ENCODE peak calls at places on chromosomes 11 and 22, in five cellular contexts. One of them, this sample, is unnamed.

GRCh38 chr11:76263166-76263565 is 56.9 kb upstream of the WNT11 start:
- DNase-seq in brain microvascular endothelial cell: no peak
- DNase-seq in pancreas: no peak
- DNase-seq in fibroblast of lung: no peak
- DNase-seq in body of pancreas: no peak
- DNase-seq in this sample: no peak

GRCh38 chr11:22169833-22170232 is 23.1 kb upstream of the ANO5 start:
- DNase-seq in brain microvascular endothelial cell: no peak
- DNase-seq in pancreas: no peak
- DNase-seq in fibroblast of lung: peak
- DNase-seq in body of pancreas: no peak
- DNase-seq in this sample: no peak

GRCh38 chr11:59076876-59077571 is 9.1 kb upstream of the GLYATL1B start:
- DNase-seq in brain microvascular endothelial cell: no peak
- DNase-seq in pancreas: no peak
- DNase-seq in fibroblast of lung: no peak
- DNase-seq in body of pancreas: no peak
- DNase-seq in this sample: no peak

GRCh38 chr22:35425546-35425945 is 25.6 kb downstream of the MCM5 start:
- DNase-seq in brain microvascular endothelial cell: no peak
- DNase-seq in pancreas: no peak
- DNase-seq in fibroblast of lung: no peak
- DNase-seq in body of pancreas: no peak
- DNase-seq in this sample: no peak

GRCh38 chr11:3929232-3929631 is 73.8 kb downstream of the STIM1 start:
- DNase-seq in brain microvascular endothelial cell: no peak
- DNase-seq in pancreas: peak
- DNase-seq in fibroblast of lung: peak
- DNase-seq in body of pancreas: peak
- DNase-seq in this sample: no peak

GRCh38 chr11:62611705-62612365 is 740 bp downstream of the EML3 start:
- DNase-seq in brain microvascular endothelial cell: no peak
- DNase-seq in pancreas: peak
- DNase-seq in fibroblast of lung: peak
- DNase-seq in body of pancreas: peak
- DNase-seq in this sample: peak

GRCh38 chr11:112161012-112161411 is 2.9 kb downstream of the IL18 start:
- DNase-seq in brain microvascular endothelial cell: no peak
- DNase-seq in pancreas: no peak
- DNase-seq in fibroblast of lung: no peak
- DNase-seq in body of pancreas: no peak
- DNase-seq in this sample: no peak

GRCh38 chr22:37431811-37432707 is 4.8 kb upstream of the ELFN2 start:
- DNase-seq in brain microvascular endothelial cell: peak
- DNase-seq in pancreas: no peak
- DNase-seq in fibroblast of lung: peak
- DNase-seq in body of pancreas: no peak
- DNase-seq in this sample: no peak

GRCh38 chr11:62295504-62295903 is 3.4 kb downstream of the SCGB1D4 start:
- DNase-seq in brain microvascular endothelial cell: peak
- DNase-seq in pancreas: no peak
- DNase-seq in fibroblast of lung: peak
- DNase-seq in body of pancreas: no peak
- DNase-seq in this sample: peak

GRCh38 chr11:93738647-93739081 is 2.6 kb downstream of the TAF1D start:
- DNase-seq in brain microvascular endothelial cell: no peak
- DNase-seq in pancreas: no peak
- DNase-seq in fibroblast of lung: peak
- DNase-seq in body of pancreas: no peak
- DNase-seq in this sample: no peak

GRCh38 chr22:46366801-46367706 is 31.5 kb downstream of the TRMU start:
- DNase-seq in brain microvascular endothelial cell: no peak
- DNase-seq in pancreas: peak
- DNase-seq in fibroblast of lung: no peak
- DNase-seq in body of pancreas: no peak
- DNase-seq in this sample: no peak

GRCh38 chr11:47668665-47669064 is 26.3 kb upstream of the MTCH2 start:
- DNase-seq in brain microvascular endothelial cell: no peak
- DNase-seq in pancreas: no peak
- DNase-seq in fibroblast of lung: no peak
- DNase-seq in body of pancreas: no peak
- DNase-seq in this sample: no peak

GRCh38 chr11:64251722-64251985 is 324 bp downstream of the PLCB3 start:
- DNase-seq in brain microvascular endothelial cell: peak
- DNase-seq in pancreas: no peak
- DNase-seq in fibroblast of lung: no peak
- DNase-seq in body of pancreas: no peak
- DNase-seq in this sample: no peak

GRCh38 chr11:64250875-64251721 is at the start of gene PLCB3:
- DNase-seq in brain microvascular endothelial cell: no peak
- DNase-seq in pancreas: peak
- DNase-seq in fibroblast of lung: peak
- DNase-seq in body of pancreas: peak
- DNase-seq in this sample: peak

GRCh38 chr11:64253481-64253880 is 2.2 kb downstream of the PLCB3 start:
- DNase-seq in brain microvascular endothelial cell: no peak
- DNase-seq in pancreas: no peak
- DNase-seq in fibroblast of lung: no peak
- DNase-seq in body of pancreas: no peak
- DNase-seq in this sample: no peak

GRCh38 chr11:64253043-64253442 is 1.7 kb downstream of the PLCB3 start:
- DNase-seq in brain microvascular endothelial cell: no peak
- DNase-seq in pancreas: no peak
- DNase-seq in fibroblast of lung: no peak
- DNase-seq in body of pancreas: no peak
- DNase-seq in this sample: no peak

GRCh38 chr11:64251986-64252837 is 882 bp downstream of the PLCB3 start:
- DNase-seq in brain microvascular endothelial cell: no peak
- DNase-seq in pancreas: peak
- DNase-seq in fibroblast of lung: peak
- DNase-seq in body of pancreas: peak
- DNase-seq in this sample: no peak
- TF ChIP-seq CTCF in brain microvascular endothelial cell: peak
- TF ChIP-seq CTCF in pancreas: no peak
- TF ChIP-seq CTCF in fibroblast of lung: peak
- TF ChIP-seq CTCF in body of pancreas: peak
- TF ChIP-seq CTCF in this sample: no peak

DNA sequence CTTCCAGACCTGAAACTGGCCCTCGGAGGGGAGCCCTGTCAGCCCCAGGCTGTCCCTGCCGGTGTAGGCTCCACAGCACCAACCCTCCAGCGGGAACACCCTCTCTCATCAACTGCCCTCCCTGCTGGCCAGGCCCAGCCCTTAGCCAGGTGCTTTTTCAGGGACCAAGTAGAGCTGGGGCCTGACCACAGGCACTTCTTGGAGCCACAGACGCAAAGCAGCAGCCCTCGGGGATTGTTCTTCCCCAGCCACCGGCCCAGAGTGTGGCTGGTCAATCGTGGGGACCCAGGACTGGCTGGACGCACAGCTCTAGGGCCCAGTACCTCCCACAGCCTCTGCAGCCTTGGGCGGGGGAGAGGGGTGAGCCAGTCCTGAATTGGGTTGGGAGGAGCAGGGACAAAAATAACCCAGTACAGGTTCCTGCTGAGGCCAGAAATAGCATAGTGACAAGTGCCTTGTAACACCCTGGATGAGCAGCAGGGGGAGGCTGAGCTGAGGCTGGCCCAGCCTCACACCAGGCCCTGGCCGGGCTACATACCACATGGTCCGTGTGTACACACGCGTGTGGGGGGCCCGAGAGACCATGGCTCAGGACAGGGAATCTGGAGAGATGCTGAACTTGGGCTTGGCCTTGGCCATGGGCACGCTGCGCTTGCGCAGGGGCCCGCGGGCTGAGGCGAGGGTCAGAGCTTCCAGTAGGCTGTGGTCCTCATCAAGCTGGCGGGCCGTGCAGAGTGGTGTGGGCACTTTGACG is 2.0 kb downstream of the KCNJ11 start:
- DNase-seq in brain microvascular endothelial cell: peak
- DNase-seq in pancreas: peak
- DNase-seq in fibroblast of lung: peak
- DNase-seq in body of pancreas: peak
- DNase-seq in this sample: peak
- TF ChIP-seq CTCF in brain microvascular endothelial cell: peak
- TF ChIP-seq CTCF in pancreas: peak
- TF ChIP-seq CTCF in fibroblast of lung: peak
- TF ChIP-seq CTCF in body of pancreas: peak
- TF ChIP-seq CTCF in this sample: peak

DNA sequence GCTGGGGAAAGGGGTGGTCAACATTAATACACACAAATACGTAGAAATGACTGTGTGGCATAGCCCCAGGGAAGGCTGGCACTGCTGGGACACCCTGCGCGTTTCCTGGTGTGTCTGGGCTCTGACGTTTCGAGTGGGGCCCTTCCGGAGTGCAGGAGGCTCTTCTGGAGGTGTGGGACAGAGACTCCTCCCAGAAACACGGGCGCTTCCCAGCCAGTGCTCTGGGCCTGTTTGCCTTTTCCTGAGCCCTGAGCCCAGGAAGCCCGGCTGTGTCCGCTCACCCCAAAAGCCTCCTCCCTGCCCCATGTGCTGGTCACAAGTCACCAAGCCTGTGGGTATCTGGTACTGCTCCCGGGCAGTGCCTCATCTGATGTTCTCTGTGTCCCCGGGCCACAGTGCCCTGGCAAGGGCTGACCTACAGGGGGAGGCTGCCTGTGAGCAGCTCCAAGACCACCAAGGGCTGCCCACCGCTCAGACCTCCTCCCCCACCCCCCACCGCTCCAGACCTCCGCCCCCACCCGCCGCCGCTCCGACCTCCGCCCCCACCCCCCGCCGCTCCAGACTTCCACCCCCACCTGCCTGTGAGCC is 1133.3 kb downstream of the BRD1 start:
- DNase-seq in brain microvascular endothelial cell: no peak
- DNase-seq in pancreas: no peak
- DNase-seq in fibroblast of lung: no peak
- DNase-seq in body of pancreas: no peak
- DNase-seq in this sample: no peak
- TF ChIP-seq CTCF in brain microvascular endothelial cell: no peak
- TF ChIP-seq CTCF in pancreas: no peak
- TF ChIP-seq CTCF in fibroblast of lung: no peak
- TF ChIP-seq CTCF in body of pancreas: no peak
- TF ChIP-seq CTCF in this sample: no peak

GRCh38 chr22:31637375-31637937 is 24.6 kb downstream of the PISD start:
- DNase-seq in brain microvascular endothelial cell: no peak
- DNase-seq in pancreas: no peak
- DNase-seq in fibroblast of lung: no peak
- DNase-seq in body of pancreas: peak
- DNase-seq in this sample: no peak
- TF ChIP-seq CTCF in brain microvascular endothelial cell: no peak
- TF ChIP-seq CTCF in pancreas: no peak
- TF ChIP-seq CTCF in fibroblast of lung: no peak
- TF ChIP-seq CTCF in body of pancreas: no peak
- TF ChIP-seq CTCF in this sample: no peak

GRCh38 chr11:104944080-104944479 is 24.3 kb downstream of the CASP4 start:
- DNase-seq in brain microvascular endothelial cell: no peak
- DNase-seq in pancreas: no peak
- DNase-seq in fibroblast of lung: no peak
- DNase-seq in body of pancreas: no peak
- DNase-seq in this sample: no peak

GRCh38 chr11:104943561-104943960 is 24.8 kb downstream of the CASP4 start:
- DNase-seq in brain microvascular endothelial cell: no peak
- DNase-seq in pancreas: no peak
- DNase-seq in fibroblast of lung: no peak
- DNase-seq in body of pancreas: no peak
- DNase-seq in this sample: no peak

GRCh38 chr11:104946907-104947306 is 21.5 kb downstream of the CASP4 start:
- DNase-seq in brain microvascular endothelial cell: peak
- DNase-seq in pancreas: peak
- DNase-seq in fibroblast of lung: peak
- DNase-seq in body of pancreas: peak
- DNase-seq in this sample: no peak
- TF ChIP-seq CTCF in brain microvascular endothelial cell: peak
- TF ChIP-seq CTCF in pancreas: peak
- TF ChIP-seq CTCF in fibroblast of lung: peak
- TF ChIP-seq CTCF in body of pancreas: peak
- TF ChIP-seq CTCF in this sample: peak

DNA sequence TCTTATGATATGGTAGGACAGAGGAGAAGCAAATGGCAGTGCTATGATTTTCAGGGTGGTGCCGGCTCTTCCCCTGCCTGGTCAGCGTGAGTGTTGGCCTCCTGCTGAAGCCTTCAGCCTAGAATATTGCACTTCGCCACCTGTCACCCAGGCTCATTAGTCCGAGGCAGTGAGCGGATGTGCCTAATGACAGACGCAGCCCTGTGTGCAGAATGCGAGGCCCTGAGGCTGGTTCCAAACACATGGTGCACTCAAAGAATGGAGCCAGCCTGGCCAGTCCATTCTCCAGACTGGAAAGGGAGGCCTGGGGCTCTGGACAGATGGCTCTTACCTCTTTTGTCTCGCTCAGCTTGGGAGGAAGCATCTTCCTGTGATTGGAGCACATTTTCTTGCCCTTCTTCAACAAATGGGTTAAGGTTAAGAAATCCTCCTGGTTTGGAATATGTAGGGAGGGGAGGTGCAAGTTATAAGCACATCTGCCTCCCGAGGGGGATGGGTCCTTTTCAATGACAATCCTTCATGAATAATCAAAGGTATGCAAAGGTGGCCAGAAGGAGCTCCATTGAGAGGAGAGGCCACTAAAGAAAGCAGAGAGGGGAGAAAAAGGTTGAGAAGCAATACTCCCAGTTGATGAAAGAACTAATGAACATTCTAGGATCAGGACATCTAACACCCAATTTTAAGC is 39.7 kb upstream of the GALNT18 start:
- DNase-seq in brain microvascular endothelial cell: no peak
- DNase-seq in pancreas: no peak
- DNase-seq in fibroblast of lung: no peak
- DNase-seq in body of pancreas: no peak
- DNase-seq in this sample: no peak
- TF ChIP-seq CTCF in brain microvascular endothelial cell: no peak
- TF ChIP-seq CTCF in pancreas: no peak
- TF ChIP-seq CTCF in fibroblast of lung: no peak
- TF ChIP-seq CTCF in body of pancreas: no peak
- TF ChIP-seq CTCF in this sample: no peak

DNA sequence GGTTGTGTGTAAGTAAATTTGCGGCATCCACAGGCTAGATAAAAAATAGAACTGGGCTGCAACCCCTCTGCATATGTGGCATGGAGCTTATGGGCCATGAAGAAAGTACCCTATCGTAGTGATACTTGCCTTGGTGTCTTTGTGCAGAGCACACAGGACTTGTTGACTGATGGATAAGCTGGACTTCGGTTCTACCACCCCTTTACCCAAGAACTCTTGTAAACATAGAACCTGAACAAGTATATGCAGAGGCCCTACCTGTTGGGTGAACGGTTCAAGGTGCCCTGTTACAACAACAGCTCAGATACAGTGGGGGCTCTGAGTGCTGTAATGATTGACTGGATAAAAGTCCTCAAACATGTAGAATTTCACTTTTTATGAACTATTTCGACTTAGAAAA is 3.0 kb upstream of the LGR4 start:
- DNase-seq in brain microvascular endothelial cell: no peak
- DNase-seq in pancreas: no peak
- DNase-seq in fibroblast of lung: no peak
- DNase-seq in body of pancreas: no peak
- DNase-seq in this sample: no peak
- TF ChIP-seq CTCF in brain microvascular endothelial cell: no peak
- TF ChIP-seq CTCF in pancreas: no peak
- TF ChIP-seq CTCF in fibroblast of lung: no peak
- TF ChIP-seq CTCF in body of pancreas: no peak
- TF ChIP-seq CTCF in this sample: no peak